ENCODE peak calls at places on chromosomes 16 and 17, in four cellular contexts. I is iPS DF 6.9, N is upper lobe of left lung, S is ovary. V is an unnamed sample.

GRCh38 chr16:89910717-89911354 is 7.8 kb upstream of the MC1R start:
- DNase-seq in I (no peak), S (no peak), N (no peak), V (no peak)

GRCh38 chr17:68599091-68599872 is 1.9 kb downstream of the FAM20A start:
- DNase-seq in I (no peak), S (no peak), N (no peak), V (no peak)

GRCh38 chr16:58339452-58339938 is 44.7 kb upstream of the PRSS54 start:
- DNase-seq in S (no peak), N (no peak), I (no peak), V (no peak)

GRCh38 chr17:77736721-77737120 is 221.8 kb upstream of the TNRC6C start:
- DNase-seq in I (no peak), N (peak), S (no peak), V (no peak)

GRCh38 chr16:4261557-4262172 is 11.2 kb downstream of the TFAP4 start:
- DNase-seq in S (peak), I (no peak), N (no peak), V (no peak)

GRCh38 chr16:29900102-29900887 is at the start of gene ASPHD1:
- DNase-seq in I (no peak), S (peak), N (peak), V (peak)

GRCh38 chr16:78257376-78257728 is 157.9 kb downstream of the WWOX start:
- DNase-seq in I (no peak), N (no peak), S (no peak), V (no peak)

GRCh38 chr16:49366669-49367068 is 6.9 kb upstream of the C16orf78 start:
- DNase-seq in I (no peak), S (no peak), N (no peak), V (no peak)

GRCh38 chr16:28531777-28532744 is 6.7 kb downstream of the NUPR1 start:
- DNase-seq in S (no peak), N (peak), I (peak), V (no peak)

GRCh38 chr16:28107232-28107631 is 43.7 kb upstream of the GSG1L start:
- DNase-seq in N (no peak), S (no peak), I (no peak), V (no peak)

GRCh38 chr16:1098266-1098991 is 2.4 kb upstream of the C1QTNF8 start:
- DNase-seq in S (no peak), N (no peak), I (no peak), V (no peak)

GRCh38 chr16:3935921-3936320 is 55.4 kb upstream of the CREBBP start:
- DNase-seq in N (no peak), I (no peak), S (no peak), V (no peak)

GRCh38 chr16:75249441-75249840 is 2.0 kb downstream of the BCAR1 start:
- DNase-seq in S (peak), I (no peak), N (no peak), V (no peak)

GRCh38 chr17:32596666-32597065 is 109.9 kb downstream of the CDK5R1 start:
- DNase-seq in S (no peak), I (no peak), N (no peak), V (no peak)

GRCh38 chr17:4542003-4542725 is 13.0 kb downstream of the MYBBP1A start:
- DNase-seq in S (no peak), I (no peak), N (no peak), V (no peak)

GRCh38 chr17:51029568-51030463 is 90.9 kb downstream of the SPAG9 start:
- DNase-seq in N (no peak), S (no peak), I (no peak), V (no peak)

GRCh38 chr17:64077409-64077808 is 52.5 kb downstream of the ERN1 start:
- DNase-seq in N (peak), I (no peak), S (no peak), V (no peak)

GRCh38 chr16:67538666-67539101 is 10.1 kb downstream of the RIPOR1 start:
- DNase-seq in I (no peak), S (no peak), N (no peak), V (no peak)

GRCh38 chr17:2282297-2282873 is 21.2 kb downstream of the SMG6 start:
- DNase-seq in S (no peak), N (no peak), I (peak), V (no peak)

GRCh38 chr16:21150375-21151001 is at the start of gene DNAH3:
- DNase-seq in I (no peak), N (peak), S (no peak), V (no peak)

GRCh38 chr16:84360170-84360569 is 8.2 kb upstream of the ATP2C2 start:
- DNase-seq in I (no peak), N (no peak), S (no peak), V (no peak)

GRCh38 chr16:89961920-89962319 is 13.4 kb downstream of the DEF8 start:
- DNase-seq in I (no peak), N (no peak), S (no peak), V (no peak)

GRCh38 chr17:15119928-15120327 is 145.2 kb downstream of the PMP22 start:
- DNase-seq in I (no peak), N (peak), S (no peak), V (no peak)

GRCh38 chr17:72414967-72415853 is 294.4 kb downstream of the SOX9 start:
- DNase-seq in I (no peak), S (no peak), N (no peak), V (no peak)

GRCh38 chr16:55542459-55543082 is 23.9 kb upstream of the CAPNS2 start:
- DNase-seq in S (no peak), N (no peak), I (no peak), V (no peak)

GRCh38 chr17:8332688-8333087 is 7.0 kb upstream of the ODF4 start:
- DNase-seq in N (no peak), I (no peak), S (no peak), V (no peak)

GRCh38 chr17:3818786-3819185 is 17.8 kb upstream of the ITGAE start:
- DNase-seq in I (no peak), N (no peak), S (no peak), V (no peak)

GRCh38 chr17:75400326-75400939 is 5.0 kb downstream of the GRB2 start:
- DNase-seq in S (no peak), N (no peak), I (no peak), V (no peak)

GRCh38 chr17:42744283-42744805 is 496 bp downstream of the EZH1 start:
- DNase-seq in N (peak), S (peak), I (no peak), V (peak)

GRCh38 chr16:85151603-85152413 is 39.5 kb upstream of the CIBAR2 start:
- DNase-seq in N (peak), S (peak), I (no peak), V (no peak)

GRCh38 chr17:17395246-17395802 is 81.5 kb upstream of the MED9 start:
- DNase-seq in I (no peak), S (no peak), N (no peak), V (no peak)

GRCh38 chr16:88971371-88972097 is 5.5 kb downstream of the CBFA2T3 start:
- DNase-seq in I (no peak), N (peak), S (no peak), V (no peak)

GRCh38 chr16:81661082-81661481 is 118.0 kb upstream of the PLCG2 start:
- DNase-seq in S (no peak), I (no peak), N (no peak), V (no peak)

GRCh38 chr17:53227101-53227500 is 595.6 kb upstream of the KIF2B start:
- DNase-seq in N (no peak), S (no peak), I (no peak), V (no peak)

GRCh38 chr16:57627184-57627871 is 1.1 kb upstream of the ADGRG1 start:
- DNase-seq in N (no peak), S (no peak), I (no peak), V (no peak)

GRCh38 chr17:57723427-57724037 is 21.6 kb downstream of the CCDC182 start:
- DNase-seq in N (no peak), I (no peak), S (no peak), V (no peak)

GRCh38 chr16:62549875-62550274 is 513.6 kb upstream of the CDH8 start:
- DNase-seq in N (no peak), S (no peak), I (no peak), V (no peak)

GRCh38 chr17:45243750-45244149 is 18.1 kb downstream of the SPATA32 start:
- DNase-seq in N (no peak), I (no peak), S (no peak), V (no peak)

V was measured in NCI-H1930.